ENCODE peak calls at places on chromosomes 13 and 19, in four cellular contexts. Z, K, Q and X are unnamed samples.

GRCh38 chr19:46159893-46160775 is 12.1 kb downstream of the IGFL2 start:
- DNase-seq in Z (no peak), K (no peak), Q (no peak), X (no peak)

GRCh38 chr13:27403252-27403678 is 21.2 kb upstream of the GTF3A start:
- DNase-seq in Z (no peak), K (no peak), Q (no peak), X (no peak)

GRCh38 chr13:23639672-23640275 is 69.6 kb downstream of the TNFRSF19 start:
- DNase-seq in Z (no peak), K (no peak), Q (no peak), X (no peak)

GRCh38 chr19:38743394-38744297 is 628 bp downstream of the CAPN12 start:
- DNase-seq in Z (no peak), K (no peak), Q (no peak), X (no peak)

GRCh38 chr13:37618554-37618953 is 20.0 kb upstream of the POSTN start:
- DNase-seq in Z (no peak), K (no peak), Q (no peak), X (no peak)

GRCh38 chr19:43229315-43229714 is 23.9 kb upstream of the PSG4 start:
- DNase-seq in Z (no peak), K (no peak), Q (no peak), X (no peak)

GRCh38 chr13:99217461-99218101 is 16.9 kb downstream of the UBAC2 start:
- DNase-seq in Z (peak), K (peak), Q (no peak), X (no peak)

GRCh38 chr13:31045621-31046081 is 113.2 kb downstream of the TEX26 start:
- DNase-seq in Z (peak), K (peak), Q (peak), X (peak)